ENCODE peak calls at places on chromosomes 5 and 9, in four cellular contexts. One of them, this sample, is unnamed.

GRCh38 chr5:140131967-140132409 is 6.3 kb downstream of the IGIP start:
- DNase-seq in substantia nigra: no peak
- DNase-seq in HuH-7.5: no peak
- DNase-seq in uterus: no peak
- DNase-seq in this sample: no peak

GRCh38 chr5:178371362-178372090 is 138.9 kb upstream of the PHYKPL start:
- DNase-seq in substantia nigra: no peak
- DNase-seq in HuH-7.5: no peak
- DNase-seq in uterus: no peak
- DNase-seq in this sample: no peak

GRCh38 chr5:39092581-39093350 is 18.6 kb upstream of the RICTOR start:
- DNase-seq in substantia nigra: no peak
- DNase-seq in HuH-7.5: no peak
- DNase-seq in uterus: no peak
- DNase-seq in this sample: no peak

GRCh38 chr9:137433349-137433915 is 7.7 kb downstream of the ENTPD8 start:
- DNase-seq in substantia nigra: no peak
- DNase-seq in HuH-7.5: no peak
- DNase-seq in uterus: no peak
- DNase-seq in this sample: peak

GRCh38 chr9:93589688-93590087 is 13.3 kb downstream of the PHF2 start:
- DNase-seq in substantia nigra: no peak
- DNase-seq in HuH-7.5: no peak
- DNase-seq in uterus: no peak
- DNase-seq in this sample: no peak

GRCh38 chr5:83145882-83146331 is 68.6 kb downstream of the XRCC4 start:
- DNase-seq in substantia nigra: no peak
- DNase-seq in HuH-7.5: no peak
- DNase-seq in uterus: no peak
- DNase-seq in this sample: no peak

GRCh38 chr9:134475051-134475790 is 149.0 kb downstream of the RXRA start:
- DNase-seq in substantia nigra: no peak
- DNase-seq in HuH-7.5: no peak
- DNase-seq in uterus: peak
- DNase-seq in this sample: peak

GRCh38 chr5:132385321-132386105 is 16.0 kb downstream of the SLC22A5 start:
- DNase-seq in substantia nigra: peak
- DNase-seq in HuH-7.5: peak
- DNase-seq in uterus: peak
- DNase-seq in this sample: peak

GRCh38 chr5:135343417-135343816 is 55.6 kb downstream of the MACROH2A1 start:
- DNase-seq in substantia nigra: no peak
- DNase-seq in HuH-7.5: no peak
- DNase-seq in uterus: no peak
- DNase-seq in this sample: peak

GRCh38 chr5:66246621-66247020 is 102.5 kb downstream of the SREK1 start:
- DNase-seq in substantia nigra: no peak
- DNase-seq in HuH-7.5: no peak
- DNase-seq in uterus: no peak
- DNase-seq in this sample: no peak

GRCh38 chr5:35821513-35821912 is 35.2 kb upstream of the IL7R start:
- DNase-seq in substantia nigra: no peak
- DNase-seq in HuH-7.5: no peak
- DNase-seq in uterus: no peak
- DNase-seq in this sample: no peak

GRCh38 chr5:113378960-113379541 is 55.7 kb downstream of the TSSK1B start:
- DNase-seq in substantia nigra: no peak
- DNase-seq in HuH-7.5: peak
- DNase-seq in uterus: peak
- DNase-seq in this sample: no peak

GRCh38 chr5:38613992-38614836 is 57.8 kb upstream of the LIFR start:
- DNase-seq in substantia nigra: no peak
- DNase-seq in HuH-7.5: no peak
- DNase-seq in uterus: no peak
- DNase-seq in this sample: peak

GRCh38 chr5:180803181-180804128 is 849 bp upstream of the MGAT1 start:
- DNase-seq in substantia nigra: peak
- DNase-seq in HuH-7.5: no peak
- DNase-seq in uterus: peak
- DNase-seq in this sample: peak

GRCh38 chr9:69820955-69821788 is 555 bp downstream of the CFAP95 start:
- DNase-seq in substantia nigra: no peak
- DNase-seq in HuH-7.5: no peak
- DNase-seq in uterus: no peak
- DNase-seq in this sample: no peak

GRCh38 chr5:161535762-161536161 is 10.8 kb downstream of the GABRB2 start:
- DNase-seq in substantia nigra: no peak
- DNase-seq in HuH-7.5: no peak
- DNase-seq in uterus: no peak
- DNase-seq in this sample: no peak

GRCh38 chr9:41229408-41230401 is 40.6 kb upstream of the ZNG1F start:
- DNase-seq in substantia nigra: no peak
- DNase-seq in HuH-7.5: peak
- DNase-seq in uterus: no peak
- DNase-seq in this sample: peak

GRCh38 chr9:2055203-2055658 is 40.1 kb downstream of the SMARCA2 start:
- DNase-seq in substantia nigra: no peak
- DNase-seq in HuH-7.5: no peak
- DNase-seq in uterus: no peak
- DNase-seq in this sample: no peak

GRCh38 chr5:176379881-176380280 is 8.5 kb downstream of the NOP16 start:
- DNase-seq in substantia nigra: no peak
- DNase-seq in HuH-7.5: no peak
- DNase-seq in uterus: no peak
- DNase-seq in this sample: no peak

GRCh38 chr5:139692605-139693340 is 44.6 kb downstream of the CXXC5 start:
- DNase-seq in substantia nigra: no peak
- DNase-seq in HuH-7.5: no peak
- DNase-seq in uterus: no peak
- DNase-seq in this sample: no peak

GRCh38 chr5:43041669-43042175 is 1.6 kb upstream of the ANXA2R start:
- DNase-seq in substantia nigra: peak
- DNase-seq in HuH-7.5: no peak
- DNase-seq in uterus: peak
- DNase-seq in this sample: peak

GRCh38 chr9:72579190-72579589 is 57.8 kb downstream of the TMC1 start:
- DNase-seq in substantia nigra: no peak
- DNase-seq in HuH-7.5: no peak
- DNase-seq in uterus: no peak
- DNase-seq in this sample: peak

GRCh38 chr5:176844706-176845391 is 34.5 kb downstream of the UNC5A start:
- DNase-seq in substantia nigra: no peak
- DNase-seq in HuH-7.5: no peak
- DNase-seq in uterus: no peak
- DNase-seq in this sample: no peak

GRCh38 chr9:126697350-126697749 is 83.6 kb downstream of the LMX1B start:
- DNase-seq in substantia nigra: no peak
- DNase-seq in HuH-7.5: no peak
- DNase-seq in uterus: no peak
- DNase-seq in this sample: no peak

GRCh38 chr5:10602031-10602806 is 38.3 kb downstream of the ANKRD33B start:
- DNase-seq in substantia nigra: no peak
- DNase-seq in HuH-7.5: no peak
- DNase-seq in uterus: no peak
- DNase-seq in this sample: no peak

GRCh38 chr9:87678650-87679355 is 47.1 kb upstream of the CTSL start:
- DNase-seq in substantia nigra: no peak
- DNase-seq in HuH-7.5: peak
- DNase-seq in uterus: peak
- DNase-seq in this sample: peak

GRCh38 chr9:128494108-128494742 is 10.3 kb upstream of the GLE1 start:
- DNase-seq in substantia nigra: no peak
- DNase-seq in HuH-7.5: no peak
- DNase-seq in uterus: peak
- DNase-seq in this sample: peak

GRCh38 chr9:130893250-130894101 is 3.1 kb downstream of the QRFP start:
- DNase-seq in substantia nigra: no peak
- DNase-seq in HuH-7.5: no peak
- DNase-seq in uterus: no peak
- DNase-seq in this sample: no peak

GRCh38 chr9:91056917-91057316 is 255.3 kb downstream of the SYK start:
- DNase-seq in substantia nigra: no peak
- DNase-seq in HuH-7.5: no peak
- DNase-seq in uterus: no peak
- DNase-seq in this sample: no peak

GRCh38 chr9:8855046-8855445 is 1055.5 kb upstream of the DMAC1 start:
- DNase-seq in substantia nigra: no peak
- DNase-seq in HuH-7.5: no peak
- DNase-seq in uterus: no peak
- DNase-seq in this sample: no peak

GRCh38 chr5:122906768-122907167 is 61.4 kb downstream of the SNX24 start:
- DNase-seq in substantia nigra: no peak
- DNase-seq in HuH-7.5: no peak
- DNase-seq in uterus: peak
- DNase-seq in this sample: no peak

GRCh38 chr5:107652839-107653607 is 17.7 kb downstream of the EFNA5 start:
- DNase-seq in substantia nigra: no peak
- DNase-seq in HuH-7.5: no peak
- DNase-seq in uterus: no peak
- DNase-seq in this sample: no peak

GRCh38 chr5:158623971-158624370 is 475.7 kb downstream of the EBF1 start:
- DNase-seq in substantia nigra: no peak
- DNase-seq in HuH-7.5: no peak
- DNase-seq in uterus: no peak
- DNase-seq in this sample: no peak

GRCh38 chr5:56259002-56259511 is 25.9 kb upstream of the ANKRD55 start:
- DNase-seq in substantia nigra: no peak
- DNase-seq in HuH-7.5: no peak
- DNase-seq in uterus: no peak
- DNase-seq in this sample: no peak

GRCh38 chr9:69470186-69470977 is 145.4 kb downstream of the ENTREP1 start:
- DNase-seq in substantia nigra: no peak
- DNase-seq in HuH-7.5: peak
- DNase-seq in uterus: peak
- DNase-seq in this sample: no peak

GRCh38 chr5:149632311-149633251 is 51.3 kb downstream of the ARHGEF37 start:
- DNase-seq in substantia nigra: no peak
- DNase-seq in HuH-7.5: no peak
- DNase-seq in uterus: no peak
- DNase-seq in this sample: no peak

GRCh38 chr5:167207081-167207480 is 1084.4 kb upstream of the WWC1 start:
- DNase-seq in substantia nigra: no peak
- DNase-seq in HuH-7.5: no peak
- DNase-seq in uterus: no peak
- DNase-seq in this sample: no peak

GRCh38 chr9:3244963-3245653 is 280.7 kb downstream of the RFX3 start:
- DNase-seq in substantia nigra: no peak
- DNase-seq in HuH-7.5: no peak
- DNase-seq in uterus: no peak
- DNase-seq in this sample: no peak